ENCODE peak calls at places on chromosomes 11 and 22, in eight cellular contexts. C is HEK293T; K is lower lobe of right lung; I is activated CD8-positive, alpha-beta memory T cell treated with anti-CD3 and anti-CD28 coated beads, Interleukin-2, amount 50 U/mL, for 4 hours; H is RPMI7951; P is central memory CD8-positive, alpha-beta T cell; U is AG10803; Q is LHCN-M2. X is an unnamed sample.

GRCh38 chr11:76800466-76801200 is 17.5 kb downstream of the TSKU start:
- DNase-seq in C (no peak), K (no peak), I (no peak), H (no peak), P (no peak), U (no peak), Q (no peak), X (no peak)

GRCh38 chr11:65429724-65430405 is 7.3 kb downstream of the NEAT1 start:
- DNase-seq in C (no peak), K (peak), I (peak), H (peak), P (no peak), U (peak), Q (peak), X (no peak)

GRCh38 chr11:130137999-130138398 is 21.6 kb upstream of the ST14 start:
- DNase-seq in C (no peak), K (no peak), I (no peak), H (no peak), P (no peak), U (no peak), Q (no peak), X (no peak)

GRCh38 chr11:71241721-71242259 is 10.6 kb downstream of the SHANK2 start:
- DNase-seq in C (no peak), K (no peak), I (no peak), H (no peak), P (no peak), U (no peak), Q (no peak), X (no peak)

GRCh38 chr22:44147036-44147645 is 33.6 kb upstream of the PARVG start:
- DNase-seq in C (no peak), K (no peak), I (no peak), H (no peak), P (no peak), U (no peak), Q (no peak), X (no peak)

GRCh38 chr11:78993800-78994430 is 419.3 kb upstream of the NARS2 start:
- DNase-seq in C (no peak), K (no peak), I (no peak), H (no peak), P (no peak), U (no peak), Q (no peak), X (no peak)

GRCh38 chr11:27319065-27319464 is 44.0 kb downstream of the CCDC34 start:
- DNase-seq in C (no peak), K (no peak), I (no peak), H (peak), P (no peak), U (peak), Q (peak), X (no peak)

GRCh38 chr11:64337538-64338249 is 2.3 kb upstream of the CCDC88B start:
- DNase-seq in C (no peak), K (no peak), I (no peak), H (no peak), P (no peak), U (peak), Q (no peak), X (no peak)

GRCh38 chr11:112321521-112322172 is 61.0 kb upstream of the PLET1 start:
- DNase-seq in C (no peak), K (peak), I (no peak), H (peak), P (no peak), U (peak), Q (peak), X (no peak)

GRCh38 chr11:19978668-19979518 is 181.4 kb downstream of the DBX1 start:
- DNase-seq in C (no peak), K (peak), I (no peak), H (peak), P (no peak), U (peak), Q (peak), X (no peak)

GRCh38 chr22:28243539-28243938 is 324.5 kb upstream of the PITPNB start:
- DNase-seq in C (no peak), K (no peak), I (no peak), H (no peak), P (no peak), U (peak), Q (no peak), X (no peak)

GRCh38 chr11:44564653-44565007 is 833 bp upstream of the CD82 start:
- DNase-seq in C (no peak), K (peak), I (no peak), H (peak), P (no peak), U (peak), Q (peak), X (no peak)

GRCh38 chr22:44419429-44419828 is 78.6 kb downstream of the RTL6 start:
- DNase-seq in C (no peak), K (no peak), I (no peak), H (no peak), P (no peak), U (no peak), Q (no peak), X (no peak)

GRCh38 chr22:49425356-49425755 is 402.3 kb downstream of the BRD1 start:
- DNase-seq in C (no peak), K (no peak), I (no peak), H (no peak), P (no peak), U (no peak), Q (no peak), X (no peak)

GRCh38 chr22:17398159-17398558 is 28.9 kb downstream of the CECR2 start:
- DNase-seq in C (no peak), K (no peak), I (no peak), H (no peak), P (no peak), U (no peak), Q (no peak), X (no peak)

GRCh38 chr11:118679483-118679882 is at the start of gene TREH:
- DNase-seq in C (no peak), K (no peak), I (no peak), H (no peak), P (no peak), U (no peak), Q (no peak), X (no peak)

GRCh38 chr22:23032681-23033080 is 37.6 kb upstream of the GNAZ start:
- DNase-seq in C (no peak), K (no peak), I (no peak), H (no peak), P (no peak), U (no peak), Q (no peak), X (no peak)

GRCh38 chr22:46125816-46126770 is 24.2 kb upstream of the PPARA start:
- DNase-seq in C (no peak), K (no peak), I (no peak), H (no peak), P (no peak), U (no peak), Q (no peak), X (no peak)

GRCh38 chr11:88535916-88536547 is 198.5 kb upstream of the CTSC start:
- DNase-seq in C (no peak), K (no peak), I (no peak), H (peak), P (no peak), U (peak), Q (peak), X (no peak)

GRCh38 chr22:31852691-31853370 is 91.5 kb upstream of the YWHAH start:
- DNase-seq in C (no peak), K (no peak), I (no peak), H (no peak), P (no peak), U (peak), Q (peak), X (no peak)

GRCh38 chr22:33756508-33756949 is 163.7 kb downstream of the LARGE1 start:
- DNase-seq in C (no peak), K (no peak), I (no peak), H (no peak), P (no peak), U (no peak), Q (no peak), X (no peak)

GRCh38 chr11:60710482-60710881 is 11.1 kb downstream of the MS4A8 start:
- DNase-seq in C (peak), K (no peak), I (no peak), H (peak), P (no peak), U (no peak), Q (no peak), X (no peak)

GRCh38 chr11:60950933-60951610 is 904 bp downstream of the SLC15A3 start:
- DNase-seq in C (no peak), K (peak), I (no peak), H (no peak), P (no peak), U (no peak), Q (no peak), X (no peak)

GRCh38 chr22:28799834-28800307 is 498 bp downstream of the XBP1 start:
- DNase-seq in C (peak), K (peak), I (no peak), H (peak), P (no peak), U (peak), Q (peak), X (peak)

GRCh38 chr22:39151329-39151975 is 1.0 kb downstream of the CBX7 start:
- DNase-seq in C (no peak), K (no peak), I (no peak), H (no peak), P (no peak), U (no peak), Q (no peak), X (no peak)

GRCh38 chr22:45510376-45511232 is 7.9 kb downstream of the FBLN1 start:
- DNase-seq in C (no peak), K (no peak), I (no peak), H (no peak), P (no peak), U (no peak), Q (no peak), X (no peak)

GRCh38 chr11:130217133-130217631 is 57.6 kb downstream of the ST14 start:
- DNase-seq in C (no peak), K (peak), I (no peak), H (no peak), P (no peak), U (no peak), Q (no peak), X (no peak)

GRCh38 chr11:116224154-116224888 is 548.5 kb downstream of the BUD13 start:
- DNase-seq in C (peak), K (no peak), I (peak), H (peak), P (no peak), U (peak), Q (peak), X (no peak)

GRCh38 chr11:86816251-86816726 is 15.9 kb downstream of the PRSS23 start:
- DNase-seq in C (no peak), K (no peak), I (no peak), H (peak), P (no peak), U (peak), Q (peak), X (no peak)

GRCh38 chr22:30650508-30651116 is 15.0 kb downstream of the SLC35E4 start:
- DNase-seq in C (no peak), K (no peak), I (no peak), H (no peak), P (no peak), U (no peak), Q (no peak), X (no peak)

GRCh38 chr11:101863361-101863760 is 51.4 kb upstream of the CEP126 start:
- DNase-seq in C (no peak), K (no peak), I (no peak), H (peak), P (no peak), U (peak), Q (peak), X (no peak)

GRCh38 chr11:70016666-70017347 is 61.3 kb upstream of the ANO1 start:
- DNase-seq in C (no peak), K (no peak), I (no peak), H (peak), P (no peak), U (peak), Q (peak), X (no peak)

GRCh38 chr22:45261407-45262088 is 20.9 kb upstream of the KIAA0930 start:
- DNase-seq in C (no peak), K (no peak), I (no peak), H (no peak), P (no peak), U (no peak), Q (no peak), X (no peak)

GRCh38 chr22:19853879-19854777 is 546 bp downstream of the GNB1L start:
- DNase-seq in C (peak), K (peak), I (no peak), H (peak), P (no peak), U (no peak), Q (no peak), X (no peak)

GRCh38 chr11:117218133-117218915 is 13.5 kb downstream of the PCSK7 start:
- DNase-seq in C (no peak), K (peak), I (no peak), H (no peak), P (no peak), U (no peak), Q (peak), X (no peak)

GRCh38 chr11:76510060-76511047 is 65.5 kb downstream of the EMSY start:
- DNase-seq in C (no peak), K (no peak), I (no peak), H (no peak), P (no peak), U (peak), Q (no peak), X (no peak)

GRCh38 chr11:120210651-120211521 is at the start of gene OAF:
- DNase-seq in C (peak), K (peak), I (peak), H (peak), P (peak), U (peak), Q (peak), X (peak)

GRCh38 chr11:73315288-73316020 is 7.4 kb downstream of the ARHGEF17 start:
- DNase-seq in C (no peak), K (no peak), I (no peak), H (no peak), P (no peak), U (no peak), Q (no peak), X (no peak)

GRCh38 chr22:30266445-30267381 is at the start of gene OSM:
- DNase-seq in C (no peak), K (peak), I (peak), H (no peak), P (peak), U (no peak), Q (no peak), X (peak)

GRCh38 chr11:850777-851762 is 8.4 kb downstream of the TSPAN4 start:
- DNase-seq in C (no peak), K (no peak), I (no peak), H (no peak), P (no peak), U (no peak), Q (no peak), X (no peak)